ENCODE peak calls at places on chromosomes 11 and 22, in six cellular contexts. A, G, T, Y, C and X are unnamed samples.

GRCh38 chr11:57493507-57494503 is 21.7 kb downstream of the SLC43A1 start:
- DNase-seq in A (peak), G (peak), T (peak), Y (no peak), C (no peak), X (no peak)

GRCh38 chr11:114606003-114606801 is 10.6 kb upstream of the NXPE4 start:
- DNase-seq in A (no peak), G (no peak), T (no peak), Y (no peak), C (no peak), X (no peak)

GRCh38 chr11:84833488-84834086 is 793.6 kb downstream of the DLG2 start:
- DNase-seq in A (no peak), G (no peak), T (no peak), Y (no peak), C (no peak), X (no peak)

GRCh38 chr22:32800158-32800557 is 1.3 kb upstream of the TIMP3 start:
- DNase-seq in A (no peak), G (no peak), T (no peak), Y (no peak), C (no peak), X (no peak)

GRCh38 chr22:39117585-39118191 is 20.6 kb downstream of the APOBEC3H start:
- DNase-seq in A (peak), G (peak), T (peak), Y (no peak), C (no peak), X (no peak)

GRCh38 chr22:44567846-44568493 is 69.9 kb upstream of the RTL6 start:
- DNase-seq in A (peak), G (peak), T (peak), Y (no peak), C (no peak), X (no peak)

GRCh38 chr22:26461188-26461810 is 22.3 kb downstream of the HPS4 start:
- DNase-seq in A (peak), G (no peak), T (peak), Y (no peak), C (no peak), X (no peak)

GRCh38 chr11:10694481-10695239 is 1.1 kb upstream of the IRAG1 start:
- DNase-seq in A (no peak), G (no peak), T (no peak), Y (peak), C (no peak), X (no peak)

GRCh38 chr11:111730871-111731591 is 35.2 kb downstream of the PPP2R1B start:
- DNase-seq in A (no peak), G (no peak), T (no peak), Y (no peak), C (no peak), X (no peak)

GRCh38 chr11:92707173-92707619 is 262.3 kb upstream of the MTNR1B start:
- DNase-seq in A (no peak), G (no peak), T (no peak), Y (no peak), C (no peak), X (peak)

GRCh38 chr22:16974298-16975084 is 33.5 kb downstream of the GAB4 start:
- DNase-seq in A (no peak), G (no peak), T (no peak), Y (no peak), C (no peak), X (no peak)

GRCh38 chr11:111923951-111924350 is 5.2 kb downstream of the C11orf52 start:
- DNase-seq in A (no peak), G (no peak), T (no peak), Y (no peak), C (no peak), X (no peak)

GRCh38 chr11:75277211-75277805 is 36.7 kb downstream of the TPBGL start:
- DNase-seq in A (no peak), G (no peak), T (no peak), Y (no peak), C (no peak), X (no peak)

GRCh38 chr11:91178366-91178765 is 955.5 kb upstream of the CHORDC1 start:
- DNase-seq in A (no peak), G (no peak), T (no peak), Y (no peak), C (no peak), X (no peak)

GRCh38 chr11:57476223-57476882 is 16.0 kb downstream of the RTN4RL2 start:
- DNase-seq in A (no peak), G (no peak), T (peak), Y (no peak), C (peak), X (no peak)

GRCh38 chr11:120717042-120717441 is 205.5 kb downstream of the GRIK4 start:
- DNase-seq in A (no peak), G (no peak), T (no peak), Y (no peak), C (no peak), X (no peak)

GRCh38 chr11:121494355-121495099 is 41.8 kb upstream of the SORL1-AS1 start:
- DNase-seq in A (no peak), G (no peak), T (peak), Y (no peak), C (no peak), X (no peak)

GRCh38 chr22:30511109-30511508 is 5.6 kb upstream of the SEC14L4 start:
- DNase-seq in A (no peak), G (no peak), T (no peak), Y (no peak), C (no peak), X (no peak)